ENCODE peak calls at places on chromosomes 1 and 21, in seven cellular contexts. O is thyroid gland, V is type B pancreatic cell, P is cardiac fibroblast, C is Caco-2, N is lower lobe of right lung, A is progenitor cell of endocrine pancreas. U is an unnamed sample.

GRCh38 chr1:177854951-177855350 is 114.9 kb downstream of the SEC16B start:
- DNase-seq in A (no peak), N (no peak), P (no peak), O (no peak), C (no peak), V (no peak), U (no peak)

GRCh38 chr1:89725016-89725380 is 92.1 kb downstream of the LRRC8C start:
- DNase-seq in O (no peak), C (no peak), P (peak), N (no peak), A (no peak), V (no peak), U (no peak)

GRCh38 chr21:35077975-35078374 is 28.9 kb upstream of the RUNX1 start:
- DNase-seq in V (no peak), P (no peak), C (no peak), N (no peak), A (no peak), O (no peak), U (no peak)

GRCh38 chr1:19009882-19010321 is 53.4 kb upstream of the IFFO2 start:
- DNase-seq in C (peak), A (no peak), N (no peak), V (no peak), O (no peak), P (peak), U (no peak)

GRCh38 chr1:6497215-6497866 is 5.9 kb upstream of the PLEKHG5 start:
- DNase-seq in C (peak), O (peak), A (no peak), P (peak), V (no peak), N (no peak), U (peak)

GRCh38 chr1:229710746-229711145 is 84.7 kb downstream of the URB2 start:
- DNase-seq in O (no peak), P (peak), A (no peak), V (no peak), C (no peak), N (no peak), U (no peak)

GRCh38 chr21:15365751-15366392 is 301.1 kb upstream of the NRIP1 start:
- DNase-seq in A (no peak), P (no peak), C (no peak), V (no peak), O (no peak), N (no peak), U (no peak)

GRCh38 chr1:59453297-59453970 is 156.5 kb downstream of the FGGY start:
- DNase-seq in V (no peak), O (no peak), A (no peak), P (no peak), N (no peak), C (no peak), U (no peak)

GRCh38 chr1:5637171-5637570 is 355.1 kb downstream of the NPHP4 start:
- DNase-seq in O (peak), V (no peak), N (no peak), C (peak), P (no peak), A (no peak), U (no peak)

GRCh38 chr1:244896550-244896949 is 32.2 kb upstream of the HNRNPU start:
- DNase-seq in C (no peak), O (no peak), P (peak), A (no peak), N (no peak), V (no peak), U (no peak)

GRCh38 chr21:44958471-44959191 is 18.8 kb downstream of the SLX9 start:
- DNase-seq in N (peak), O (peak), A (no peak), C (no peak), V (no peak), P (peak), U (no peak)

GRCh38 chr1:1867164-1867563 is 23.7 kb downstream of the GNB1 start:
- DNase-seq in V (no peak), C (no peak), N (no peak), P (no peak), O (no peak), A (no peak), U (no peak)

GRCh38 chr1:115771847-115772457 is 3.4 kb upstream of the CASQ2 start:
- DNase-seq in N (peak), O (peak), P (peak), C (peak), V (no peak), A (peak), U (peak)

GRCh38 chr1:10962483-10962882 is 50.0 kb upstream of the TARDBP start:
- DNase-seq in C (no peak), N (no peak), P (peak), A (no peak), V (no peak), O (peak), U (no peak)

GRCh38 chr1:21511579-21512522 is 2.6 kb downstream of the ALPL start:
- DNase-seq in A (no peak), P (peak), N (peak), C (no peak), O (peak), V (no peak), U (no peak)

GRCh38 chr1:205963352-205963751 is 20.1 kb upstream of the SLC26A9 start:
- DNase-seq in V (no peak), O (no peak), C (no peak), N (no peak), P (peak), A (no peak), U (no peak)

GRCh38 chr1:239426821-239427495 is 40.6 kb downstream of the CHRM3 start:
- DNase-seq in P (no peak), C (no peak), N (no peak), V (no peak), O (no peak), A (no peak), U (no peak)

GRCh38 chr1:220441211-220441610 is 86.7 kb upstream of the MARK1 start:
- DNase-seq in N (no peak), A (no peak), V (no peak), C (no peak), O (no peak), P (no peak), U (no peak)

GRCh38 chr1:21007876-21008275 is 168.8 kb downstream of the EIF4G3 start:
- DNase-seq in O (peak), N (no peak), C (no peak), A (no peak), P (no peak), V (no peak), U (no peak)

GRCh38 chr1:897176-897575 is 26.5 kb upstream of the SAMD11 start:
- DNase-seq in P (no peak), V (peak), A (no peak), N (no peak), O (no peak), C (no peak), U (no peak)

GRCh38 chr1:70627910-70628309 is 216.8 kb downstream of the CTH start:
- DNase-seq in A (no peak), P (no peak), N (no peak), C (no peak), V (no peak), O (no peak), U (no peak)

GRCh38 chr1:112998592-112999235 is 42.7 kb upstream of the SLC16A1 start:
- DNase-seq in C (no peak), P (peak), N (no peak), A (no peak), O (peak), V (no peak), U (no peak)

GRCh38 chr1:67149179-67149770 is 14.5 kb upstream of the C1orf141 start:
- DNase-seq in C (peak), V (no peak), N (no peak), A (peak), P (peak), O (peak), U (peak)

GRCh38 chr21:46248827-46249226 is 20.3 kb upstream of the LSS start:
- DNase-seq in P (no peak), O (no peak), C (no peak), A (no peak), N (no peak), V (no peak), U (no peak)

GRCh38 chr1:66388918-66389317 is 145.0 kb upstream of the SGIP1 start:
- DNase-seq in O (no peak), P (no peak), N (no peak), C (no peak), V (no peak), A (no peak), U (no peak)

GRCh38 chr1:184002071-184002470 is 35.5 kb downstream of the COLGALT2 start:
- DNase-seq in C (no peak), V (no peak), O (no peak), N (no peak), P (peak), A (no peak), U (no peak)

GRCh38 chr1:65431111-65431705 is 10.7 kb downstream of the LEPR start:
- DNase-seq in O (no peak), C (peak), V (no peak), P (peak), A (no peak), N (no peak), U (peak)

GRCh38 chr1:182185147-182185546 is 123.6 kb upstream of the ZNF648 start:
- DNase-seq in C (no peak), N (no peak), P (no peak), O (no peak), V (no peak), A (no peak), U (no peak)

GRCh38 chr1:151327903-151328674 is 873 bp upstream of the PI4KB start:
- DNase-seq in P (no peak), A (no peak), O (no peak), V (no peak), N (no peak), C (peak), U (no peak)

GRCh38 chr1:113255038-113255727 is 135.1 kb upstream of the MAGI3 start:
- DNase-seq in C (no peak), A (no peak), P (no peak), N (no peak), O (no peak), V (no peak), U (no peak)

GRCh38 chr1:241808265-241808664 is 39.7 kb upstream of the EXO1 start:
- DNase-seq in P (no peak), A (no peak), C (no peak), O (no peak), N (no peak), V (no peak), U (no peak)

DNA sequence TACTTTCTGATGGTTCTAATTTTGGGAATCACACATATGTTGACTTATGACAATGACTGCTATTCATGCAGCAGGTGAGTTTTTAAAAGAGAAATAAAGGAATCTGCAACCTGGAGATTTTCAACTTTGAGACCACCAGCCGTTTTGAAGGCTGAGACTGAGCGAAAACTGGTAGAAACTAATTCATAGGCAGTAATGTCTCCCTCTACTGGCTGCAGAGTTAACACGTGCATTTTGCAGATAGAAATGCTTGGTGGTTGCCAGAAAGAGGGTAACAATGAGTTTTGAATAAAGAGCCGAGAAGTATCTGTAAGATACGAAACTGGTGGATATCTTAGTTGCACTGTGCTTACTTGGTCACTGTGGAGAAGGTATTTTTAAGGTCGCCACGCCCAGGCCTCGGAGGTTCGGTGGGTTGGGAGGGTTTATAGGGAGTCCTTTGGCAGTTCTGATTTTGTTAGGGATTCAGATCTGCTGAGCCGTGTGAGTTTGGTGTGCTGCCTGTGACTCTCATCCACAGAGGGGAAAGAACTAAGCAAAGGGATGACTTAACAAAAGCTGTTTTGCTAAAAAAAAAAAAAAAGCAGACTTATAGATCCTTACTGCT is 83.0 kb downstream of the RYR2 start:
- DNase-seq in P (peak), C (peak), V (no peak), O (no peak), N (no peak), A (no peak), U (peak)
- TF ChIP-seq CTCF in P (no peak), C (no peak), V (peak), O (peak), N (no peak), A (peak), U (peak)

DNA sequence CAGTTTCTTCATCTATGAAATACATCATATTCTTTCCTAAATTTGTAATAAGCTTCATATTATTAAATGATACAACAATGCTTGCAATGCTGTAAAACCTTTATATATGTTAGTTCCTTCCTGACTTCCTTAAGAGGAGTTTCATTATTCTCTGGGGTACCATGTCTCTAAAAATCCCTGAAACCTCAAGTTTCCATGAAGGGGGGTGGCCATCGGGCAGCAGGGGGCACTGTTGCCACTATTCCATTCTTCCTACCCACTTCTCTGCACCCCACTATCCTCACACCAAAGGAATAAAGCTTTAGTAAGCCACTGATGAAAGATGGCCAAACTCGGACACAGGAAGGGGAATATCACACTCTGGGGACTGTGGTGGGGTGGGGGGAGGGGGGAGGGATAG is 9.0 kb upstream of the DMRTB1 start:
- DNase-seq in P (no peak), O (no peak), N (no peak), C (no peak), V (no peak), A (no peak), U (no peak)
- TF ChIP-seq CTCF in P (peak), O (no peak), N (peak), C (peak), V (peak), A (peak), U (peak)

GRCh38 chr21:41847066-41847804 is 31.9 kb downstream of the PRDM15 start:
- DNase-seq in A (no peak), P (peak), O (no peak), C (no peak), V (no peak), N (no peak), U (no peak)
- TF ChIP-seq CTCF in A (no peak), P (no peak), O (no peak), C (no peak), V (peak), N (no peak), U (no peak)

GRCh38 chr1:164092603-164093353 is 466.2 kb upstream of the PBX1 start:
- DNase-seq in P (peak), A (no peak), N (peak), V (no peak), C (no peak), O (no peak), U (no peak)
- TF ChIP-seq CTCF in P (peak), A (no peak), N (peak), V (peak), C (no peak), O (no peak), U (peak)

GRCh38 chr21:38869946-38870345 is 64.2 kb downstream of the ETS2 start:
- DNase-seq in V (no peak), P (no peak), O (no peak), C (peak), A (no peak), N (no peak), U (no peak)
- TF ChIP-seq CTCF in V (no peak), P (peak), O (no peak), C (no peak), A (no peak), N (no peak), U (no peak)

U was measured in GM13977.